ENCODE peak calls at places on chromosome 2, in five cellular contexts. S, F, A, L and G are unnamed samples.

GRCh38 chr2:233449071-233449901 is 95.0 kb downstream of the DGKD start:
- DNase-seq in S (no peak), F (peak), A (peak), L (peak), G (no peak)

GRCh38 chr2:105798595-105798994 is 53.9 kb downstream of the NCK2 start:
- DNase-seq in S (peak), F (no peak), A (no peak), L (no peak), G (no peak)

GRCh38 chr2:230447455-230448451 is 31.8 kb downstream of the SP100 start:
- DNase-seq in S (no peak), F (no peak), A (no peak), L (no peak), G (no peak)

GRCh38 chr2:174729797-174730529 is 34.3 kb downstream of the CHRNA1 start:
- DNase-seq in S (no peak), F (peak), A (peak), L (no peak), G (no peak)

GRCh38 chr2:17735864-17736263 is 17.7 kb downstream of the SMC6 start:
- DNase-seq in S (no peak), F (no peak), A (no peak), L (no peak), G (no peak)

GRCh38 chr2:113799375-113799774 is 42.9 kb upstream of the SLC35F5 start:
- DNase-seq in S (no peak), F (peak), A (no peak), L (no peak), G (no peak)

GRCh38 chr2:173050684-173051083 is 25.0 kb upstream of the MAP3K20 start:
- DNase-seq in S (no peak), F (no peak), A (no peak), L (no peak), G (no peak)

GRCh38 chr2:10668402-10669012 is 21.3 kb downstream of the NOL10 start:
- DNase-seq in S (peak), F (peak), A (peak), L (peak), G (peak)

GRCh38 chr2:95323347-95324155 is 26.4 kb downstream of the KCNIP3 start:
- DNase-seq in S (peak), F (peak), A (no peak), L (peak), G (peak)

GRCh38 chr2:43174368-43175186 is 51.8 kb downstream of the ZFP36L2 start:
- DNase-seq in S (no peak), F (no peak), A (no peak), L (no peak), G (no peak)

GRCh38 chr2:20585710-20586378 is 65.1 kb downstream of the HS1BP3 start:
- DNase-seq in S (no peak), F (no peak), A (no peak), L (no peak), G (no peak)

GRCh38 chr2:215363039-215363438 is 51.2 kb downstream of the ATIC start:
- DNase-seq in S (no peak), F (no peak), A (no peak), L (no peak), G (no peak)